ENCODE peak calls at places on chromosomes 5 and 9, in six cellular contexts. One of them, this sample, is unnamed.

GRCh38 chr5:120152472-120152871 is 311.6 kb upstream of the PRR16 start:
- DNase-seq in PC-3: peak
- DNase-seq in colonic mucosa: no peak
- DNase-seq in GM23248: peak
- DNase-seq in trophoblast cell: peak
- DNase-seq in HCT116: no peak
- DNase-seq in this sample: no peak

GRCh38 chr9:82144803-82145202 is 156.2 kb downstream of the SPATA31D1 start:
- DNase-seq in PC-3: no peak
- DNase-seq in colonic mucosa: no peak
- DNase-seq in GM23248: no peak
- DNase-seq in trophoblast cell: no peak
- DNase-seq in HCT116: no peak
- DNase-seq in this sample: no peak

GRCh38 chr5:96922452-96923244 is 13.2 kb upstream of the LNPEP start:
- DNase-seq in PC-3: no peak
- DNase-seq in colonic mucosa: no peak
- DNase-seq in GM23248: no peak
- DNase-seq in trophoblast cell: no peak
- DNase-seq in HCT116: no peak
- DNase-seq in this sample: no peak

GRCh38 chr5:76367623-76368366 is 35.3 kb upstream of the IQGAP2 start:
- DNase-seq in PC-3: peak
- DNase-seq in colonic mucosa: no peak
- DNase-seq in GM23248: peak
- DNase-seq in trophoblast cell: peak
- DNase-seq in HCT116: no peak
- DNase-seq in this sample: no peak

GRCh38 chr9:107260437-107261081 is 22.5 kb upstream of the RAD23B start:
- DNase-seq in PC-3: no peak
- DNase-seq in colonic mucosa: no peak
- DNase-seq in GM23248: no peak
- DNase-seq in trophoblast cell: peak
- DNase-seq in HCT116: no peak
- DNase-seq in this sample: no peak

GRCh38 chr5:167241436-167242067 is 1049.9 kb upstream of the WWC1 start:
- DNase-seq in PC-3: no peak
- DNase-seq in colonic mucosa: no peak
- DNase-seq in GM23248: no peak
- DNase-seq in trophoblast cell: no peak
- DNase-seq in HCT116: no peak
- DNase-seq in this sample: no peak

GRCh38 chr5:160311491-160312138 is 749 bp downstream of the CCNJL start:
- DNase-seq in PC-3: no peak
- DNase-seq in colonic mucosa: no peak
- DNase-seq in GM23248: no peak
- DNase-seq in trophoblast cell: no peak
- DNase-seq in HCT116: no peak
- DNase-seq in this sample: no peak

GRCh38 chr5:111930905-111931461 is 174.0 kb upstream of the NREP start:
- DNase-seq in PC-3: peak
- DNase-seq in colonic mucosa: no peak
- DNase-seq in GM23248: peak
- DNase-seq in trophoblast cell: peak
- DNase-seq in HCT116: no peak
- DNase-seq in this sample: no peak

GRCh38 chr5:149471406-149472183 is 79.6 kb downstream of the CSNK1A1 start:
- DNase-seq in PC-3: peak
- DNase-seq in colonic mucosa: peak
- DNase-seq in GM23248: peak
- DNase-seq in trophoblast cell: no peak
- DNase-seq in HCT116: no peak
- DNase-seq in this sample: no peak

GRCh38 chr9:137318976-137319375 is 16.9 kb upstream of the NRARP start:
- DNase-seq in PC-3: no peak
- DNase-seq in colonic mucosa: no peak
- DNase-seq in GM23248: no peak
- DNase-seq in trophoblast cell: peak
- DNase-seq in HCT116: no peak
- DNase-seq in this sample: no peak

GRCh38 chr5:161167001-161167765 is 315.2 kb upstream of the ATP10B start:
- DNase-seq in PC-3: no peak
- DNase-seq in colonic mucosa: no peak
- DNase-seq in GM23248: no peak
- DNase-seq in trophoblast cell: no peak
- DNase-seq in HCT116: no peak
- DNase-seq in this sample: no peak

GRCh38 chr5:43609752-43610151 is 6.8 kb downstream of the NNT start:
- DNase-seq in PC-3: peak
- DNase-seq in colonic mucosa: no peak
- DNase-seq in GM23248: no peak
- DNase-seq in trophoblast cell: peak
- DNase-seq in HCT116: no peak
- DNase-seq in this sample: no peak

GRCh38 chr5:66440202-66440680 is 156.0 kb upstream of the MAST4 start:
- DNase-seq in PC-3: no peak
- DNase-seq in colonic mucosa: no peak
- DNase-seq in GM23248: peak
- DNase-seq in trophoblast cell: peak
- DNase-seq in HCT116: no peak
- DNase-seq in this sample: no peak

GRCh38 chr5:128974567-128974966 is 9.3 kb downstream of the SLC27A6 start:
- DNase-seq in PC-3: peak
- DNase-seq in colonic mucosa: no peak
- DNase-seq in GM23248: no peak
- DNase-seq in trophoblast cell: no peak
- DNase-seq in HCT116: no peak
- DNase-seq in this sample: no peak

GRCh38 chr5:154209591-154210081 is 19.1 kb downstream of the GALNT10 start:
- DNase-seq in PC-3: no peak
- DNase-seq in colonic mucosa: no peak
- DNase-seq in GM23248: peak
- DNase-seq in trophoblast cell: no peak
- DNase-seq in HCT116: no peak
- DNase-seq in this sample: no peak

GRCh38 chr5:30804739-30805313 is 388.7 kb upstream of the CDH6 start:
- DNase-seq in PC-3: peak
- DNase-seq in colonic mucosa: no peak
- DNase-seq in GM23248: peak
- DNase-seq in trophoblast cell: no peak
- DNase-seq in HCT116: no peak
- DNase-seq in this sample: no peak

GRCh38 chr5:103120607-103121200 is 603 bp downstream of the PPIP5K2 start:
- DNase-seq in PC-3: peak
- DNase-seq in colonic mucosa: peak
- DNase-seq in GM23248: peak
- DNase-seq in trophoblast cell: peak
- DNase-seq in HCT116: no peak
- DNase-seq in this sample: peak

GRCh38 chr5:133611357-133612020 is 852 bp downstream of the FSTL4 start:
- DNase-seq in PC-3: no peak
- DNase-seq in colonic mucosa: no peak
- DNase-seq in GM23248: no peak
- DNase-seq in trophoblast cell: no peak
- DNase-seq in HCT116: no peak
- DNase-seq in this sample: no peak

GRCh38 chr5:72374844-72375243 is 54.7 kb downstream of the PTCD2 start:
- DNase-seq in PC-3: no peak
- DNase-seq in colonic mucosa: no peak
- DNase-seq in GM23248: no peak
- DNase-seq in trophoblast cell: no peak
- DNase-seq in HCT116: no peak
- DNase-seq in this sample: no peak

DNA sequence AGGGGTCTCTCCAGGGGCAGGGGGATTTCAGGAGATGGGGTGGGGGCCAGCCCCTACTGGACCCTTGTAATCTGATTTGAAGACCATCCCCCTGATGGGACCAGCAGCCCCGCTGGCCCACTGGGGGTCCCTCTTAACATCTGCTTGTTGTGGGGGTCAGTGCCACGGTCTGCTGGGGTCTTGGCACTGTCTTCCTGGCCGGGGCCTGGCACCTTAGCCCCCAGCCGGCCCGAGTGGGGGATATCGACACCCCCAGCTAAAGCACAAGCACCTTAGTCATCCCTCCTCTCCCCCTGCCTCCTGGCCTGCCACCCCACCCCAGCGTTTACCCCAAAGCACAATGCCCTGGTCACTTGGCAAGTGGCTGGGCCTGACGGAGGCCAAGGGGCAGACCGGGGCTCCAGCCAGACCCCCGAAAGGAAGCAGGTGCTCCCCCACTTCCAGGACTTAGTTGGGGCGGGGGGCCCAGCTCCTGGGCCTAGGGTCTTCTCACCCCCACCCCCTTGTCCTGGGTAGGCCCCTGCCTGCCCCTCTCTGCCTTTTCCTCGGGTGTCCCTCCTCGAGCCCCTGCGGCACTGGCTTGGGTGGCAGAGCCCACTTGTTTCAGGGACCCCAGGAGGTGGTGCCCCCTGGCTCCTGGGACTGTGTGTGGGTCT is 1.4 kb upstream of the NFX1 start:
- DNase-seq in PC-3: no peak
- DNase-seq in colonic mucosa: no peak
- DNase-seq in GM23248: no peak
- DNase-seq in trophoblast cell: no peak
- DNase-seq in HCT116: no peak
- DNase-seq in this sample: no peak
- H3K9ac ChIP-seq in PC-3: peak
- H3K9ac ChIP-seq in colonic mucosa: peak
- H3K9ac ChIP-seq in GM23248: peak
- H3K9ac ChIP-seq in trophoblast cell: no peak
- H3K9ac ChIP-seq in HCT116: peak
- H3K9ac ChIP-seq in this sample: peak

GRCh38 chr9:35108461-35108860 is 5.5 kb upstream of the STOML2 start:
- DNase-seq in PC-3: no peak
- DNase-seq in colonic mucosa: no peak
- DNase-seq in GM23248: no peak
- DNase-seq in trophoblast cell: no peak
- DNase-seq in HCT116: no peak
- DNase-seq in this sample: no peak

GRCh38 chr9:35112257-35113020 is 3.2 kb downstream of the ATOSB start:
- DNase-seq in PC-3: peak
- DNase-seq in colonic mucosa: no peak
- DNase-seq in GM23248: peak
- DNase-seq in trophoblast cell: peak
- DNase-seq in HCT116: no peak
- DNase-seq in this sample: no peak

GRCh38 chr9:35108946-35109575 is 6.1 kb upstream of the STOML2 start:
- DNase-seq in PC-3: no peak
- DNase-seq in colonic mucosa: no peak
- DNase-seq in GM23248: no peak
- DNase-seq in trophoblast cell: no peak
- DNase-seq in HCT116: no peak
- DNase-seq in this sample: no peak

GRCh38 chr9:35111006-35111933 is 4.4 kb downstream of the ATOSB start:
- DNase-seq in PC-3: peak
- DNase-seq in colonic mucosa: peak
- DNase-seq in GM23248: peak
- DNase-seq in trophoblast cell: peak
- DNase-seq in HCT116: peak
- DNase-seq in this sample: peak

DNA sequence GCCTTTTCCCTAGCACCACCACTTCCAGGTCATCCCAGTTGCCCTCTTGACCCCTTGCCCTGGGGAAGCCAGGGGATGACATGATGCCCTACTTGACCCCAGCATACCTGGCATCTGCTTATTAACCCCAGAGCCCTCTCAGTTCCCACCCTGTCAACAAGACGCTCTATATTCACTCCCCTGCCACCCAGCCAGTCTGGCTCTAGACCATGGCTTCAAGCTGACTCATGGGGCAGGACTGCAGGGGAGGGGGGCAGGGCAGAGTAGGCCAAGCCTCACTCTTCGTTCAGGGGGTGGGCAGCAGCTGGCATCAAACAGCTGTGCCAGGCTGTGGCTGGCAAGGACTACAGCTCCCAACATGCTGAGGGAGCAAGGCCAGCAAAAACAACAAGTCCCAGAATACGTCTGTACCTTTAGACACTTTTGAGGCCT is 5.3 kb downstream of the ATOSB start:
- DNase-seq in PC-3: peak
- DNase-seq in colonic mucosa: no peak
- DNase-seq in GM23248: peak
- DNase-seq in trophoblast cell: no peak
- DNase-seq in HCT116: no peak
- DNase-seq in this sample: no peak
- H3K9ac ChIP-seq in PC-3: no peak
- H3K9ac ChIP-seq in colonic mucosa: peak
- H3K9ac ChIP-seq in GM23248: peak
- H3K9ac ChIP-seq in trophoblast cell: no peak
- H3K9ac ChIP-seq in HCT116: peak
- H3K9ac ChIP-seq in this sample: peak

GRCh38 chr9:94923333-94924089 is 197.0 kb downstream of the AOPEP start:
- DNase-seq in PC-3: no peak
- DNase-seq in colonic mucosa: no peak
- DNase-seq in GM23248: no peak
- DNase-seq in trophoblast cell: no peak
- DNase-seq in HCT116: no peak
- DNase-seq in this sample: no peak
- H3K9ac ChIP-seq in PC-3: no peak
- H3K9ac ChIP-seq in colonic mucosa: no peak
- H3K9ac ChIP-seq in GM23248: peak
- H3K9ac ChIP-seq in trophoblast cell: no peak
- H3K9ac ChIP-seq in HCT116: no peak
- H3K9ac ChIP-seq in this sample: no peak

GRCh38 chr9:35618325-35618727 is at the start of gene CD72:
- DNase-seq in PC-3: no peak
- DNase-seq in colonic mucosa: no peak
- DNase-seq in GM23248: no peak
- DNase-seq in trophoblast cell: no peak
- DNase-seq in HCT116: no peak
- DNase-seq in this sample: no peak
- H3K9ac ChIP-seq in PC-3: no peak
- H3K9ac ChIP-seq in colonic mucosa: peak
- H3K9ac ChIP-seq in GM23248: peak
- H3K9ac ChIP-seq in trophoblast cell: no peak
- H3K9ac ChIP-seq in HCT116: no peak
- H3K9ac ChIP-seq in this sample: peak

This sample was measured in DND-41.